ENCODE peak calls at places on chromosomes 1 and 21, in eight cellular contexts. M, Y, F, C, T, K, Q and O are unnamed samples.
A peak's percentile ranks its signal among the peaks of the same experiment; 100 is the strongest.

GRCh38 chr1:25485536-25486235 is 55.0 kb downstream of the MACO1 start:
- DNase-seq in Y (no peak), M (no peak), C (peak; percentile 22), T (no peak), F (no peak), K (no peak), Q (no peak), O (no peak)

GRCh38 chr1:79398501-79398900 is 392.0 kb upstream of the ADGRL4 start:
- DNase-seq in F (no peak), Q (no peak), Y (no peak), K (no peak), T (no peak), M (no peak), C (no peak), O (no peak)

GRCh38 chr1:173475564-173476196 is 1.5 kb upstream of the PRDX6 start:
- DNase-seq in Q (peak; percentile 58), M (peak; percentile 25), K (no peak), T (no peak), Y (no peak), F (no peak), C (peak; percentile 5), O (no peak)

GRCh38 chr1:61506231-61506630 is 218.7 kb downstream of the TM2D1 start:
- DNase-seq in F (no peak), T (no peak), Q (no peak), K (no peak), Y (no peak), C (no peak), M (no peak), O (no peak)

GRCh38 chr1:30572192-30572591 is 151.2 kb downstream of the MATN1 start:
- DNase-seq in Q (no peak), M (no peak), T (no peak), F (no peak), C (no peak), Y (no peak), K (no peak), O (no peak)

GRCh38 chr1:33237579-33237978 is 18.7 kb upstream of the ZNF362 start:
- DNase-seq in T (no peak), K (no peak), Y (no peak), F (no peak), M (no peak), C (no peak), Q (no peak), O (no peak)

GRCh38 chr1:10670190-10670589 is 126.3 kb downstream of the CASZ1 start:
- DNase-seq in Y (no peak), Q (no peak), F (no peak), C (no peak), K (no peak), T (no peak), M (no peak), O (no peak)

GRCh38 chr21:24260751-24261150 is 1346.5 kb downstream of the MRPL39 start:
- DNase-seq in Y (no peak), K (no peak), T (no peak), C (no peak), M (no peak), F (no peak), Q (no peak), O (no peak)

GRCh38 chr21:42574234-42575027 is 60.8 kb downstream of the SLC37A1 start:
- DNase-seq in T (no peak), Y (peak; percentile 83), F (no peak), K (peak; percentile 42), C (no peak), M (no peak), Q (no peak), O (no peak)

GRCh38 chr1:98102369-98103030 is 181.7 kb upstream of the DPYD start:
- DNase-seq in Y (no peak), T (no peak), M (no peak), F (no peak), C (no peak), Q (no peak), K (no peak), O (no peak)

GRCh38 chr21:21290751-21291150 is 292.5 kb downstream of the NCAM2 start:
- DNase-seq in M (no peak), C (no peak), Y (no peak), F (no peak), K (no peak), T (no peak), Q (no peak), O (no peak)

GRCh38 chr1:3273447-3273846 is 181.0 kb upstream of the ARHGEF16 start:
- DNase-seq in Y (no peak), T (no peak), K (no peak), M (no peak), F (no peak), Q (no peak), C (no peak), O (no peak)

GRCh38 chr1:245797592-245798366 is 643.0 kb downstream of the KIF26B start:
- DNase-seq in Q (no peak), T (no peak), K (peak; percentile 42), Y (peak; percentile 29), F (no peak), C (peak; percentile 46), M (no peak), O (no peak)

GRCh38 chr1:41957568-41957967 is 38.8 kb upstream of the HIVEP3 start:
- DNase-seq in C (no peak), T (no peak), M (no peak), Q (no peak), Y (no peak), K (no peak), F (no peak), O (no peak)

GRCh38 chr21:29148535-29148934 is 18.1 kb downstream of the MAP3K7CL start:
- DNase-seq in T (no peak), Y (no peak), K (no peak), M (no peak), F (no peak), C (no peak), Q (no peak), O (no peak)

GRCh38 chr1:150609726-150610125 is 19.7 kb downstream of the ENSA start:
- DNase-seq in Y (no peak), M (no peak), F (no peak), K (peak; percentile 54), C (no peak), Q (no peak), T (no peak), O (no peak)

GRCh38 chr1:59570524-59570923 is 244.2 kb upstream of the HOOK1 start:
- DNase-seq in K (no peak), M (peak; percentile 58), C (peak; percentile 14), Y (no peak), T (no peak), Q (no peak), F (no peak), O (no peak)

GRCh38 chr21:26811031-26811430 is 34.2 kb downstream of the ADAMTS1 start:
- DNase-seq in Y (no peak), F (no peak), Q (no peak), C (no peak), K (no peak), T (no peak), M (no peak), O (no peak)

GRCh38 chr1:226654508-226655124 is 84.5 kb downstream of the ITPKB start:
- DNase-seq in T (no peak), C (no peak), F (no peak), Q (no peak), Y (no peak), M (no peak), K (no peak), O (no peak)

GRCh38 chr1:168830562-168830961 is 101.6 kb upstream of the DPT start:
- DNase-seq in Q (no peak), Y (no peak), C (no peak), K (no peak), M (no peak), T (no peak), F (no peak), O (no peak)

GRCh38 chr1:26358411-26359384 is 4.8 kb upstream of the CRYBG2 start:
- DNase-seq in K (peak; percentile 75), C (peak; percentile 26), Y (peak; percentile 92), F (no peak), T (no peak), Q (no peak), M (no peak), O (no peak)

GRCh38 chr1:8941906-8942305 is 3.8 kb upstream of the CA6 start:
- DNase-seq in K (no peak), C (no peak), Q (no peak), M (no peak), T (no peak), F (no peak), Y (peak; percentile 36), O (no peak)

GRCh38 chr21:21682172-21682571 is 684.0 kb downstream of the NCAM2 start:
- DNase-seq in K (no peak), Y (no peak), F (no peak), C (no peak), T (no peak), Q (no peak), M (no peak), O (no peak)

GRCh38 chr1:156115514-156116374 is 1.2 kb downstream of the LMNA start:
- DNase-seq in K (peak; percentile 70), C (no peak), M (no peak), T (no peak), F (no peak), Q (no peak), Y (no peak), O (no peak)

GRCh38 chr1:145878724-145879123 is 6.9 kb downstream of the ANKRD35 start:
- DNase-seq in F (no peak), M (no peak), C (no peak), Y (no peak), K (no peak), T (no peak), Q (no peak), O (no peak)

GRCh38 chr1:97308131-97308530 is 586.5 kb downstream of the PTBP2 start:
- DNase-seq in K (no peak), Y (no peak), M (no peak), C (no peak), Q (no peak), F (no peak), T (no peak), O (no peak)

GRCh38 chr1:218538341-218538740 is 193.2 kb downstream of the TGFB2 start:
- DNase-seq in Y (no peak), Q (no peak), K (no peak), F (no peak), C (no peak), M (no peak), T (no peak), O (no peak)

GRCh38 chr21:27366846-27367245 is 400.0 kb upstream of the ADAMTS5 start:
- DNase-seq in Q (no peak), F (no peak), K (no peak), M (no peak), T (no peak), Y (no peak), C (no peak), O (no peak)

GRCh38 chr1:27412502-27412901 is 20.1 kb downstream of the GPR3 start:
- DNase-seq in M (no peak), F (no peak), T (no peak), Y (no peak), C (no peak), K (no peak), Q (no peak), O (no peak)

GRCh38 chr1:234707641-234708040 is 97.7 kb upstream of the IRF2BP2 start:
- DNase-seq in M (no peak), K (no peak), Y (no peak), F (no peak), T (no peak), C (no peak), Q (no peak), O (no peak)

GRCh38 chr1:37945743-37946702 is 830 bp downstream of the INPP5B start:
- DNase-seq in Q (peak; percentile 64), K (no peak), M (no peak), F (no peak), T (no peak), Y (peak; percentile 58), C (no peak), O (no peak)

GRCh38 chr1:54352755-54353154 is 53.4 kb downstream of the SSBP3 start:
- DNase-seq in Q (no peak), K (no peak), Y (no peak), M (no peak), C (no peak), F (no peak), T (no peak), O (no peak)

GRCh38 chr1:225368036-225368552 is 59.7 kb downstream of the LBR start:
- DNase-seq in K (no peak), Y (no peak), T (no peak), C (no peak), F (no peak), Q (no peak), M (no peak), O (no peak)

GRCh38 chr1:228751360-228752098 is 16.2 kb downstream of the RHOU start:
- DNase-seq in F (no peak), C (no peak), K (no peak), T (no peak), Q (no peak), Y (peak; percentile 70), M (no peak), O (no peak)